ENCODE peak calls at places on chromosome 10, in nine cellular contexts. One of them, this sample, is unnamed.

GRCh38 chr10:100209303-100209702 is 20.1 kb downstream of the CHUK start:
- DNase-seq in ovary: no peak
- DNase-seq in A549: no peak
- DNase-seq in H1: no peak
- DNase-seq in SK-N-SH: no peak
- DNase-seq in tibial nerve: no peak
- DNase-seq in suprapubic skin: no peak
- DNase-seq in transverse colon: no peak
- DNase-seq in upper lobe of left lung: no peak
- DNase-seq in this sample: no peak

GRCh38 chr10:33237736-33238624 is 96.5 kb downstream of the NRP1 start:
- DNase-seq in ovary: no peak
- DNase-seq in A549: peak
- DNase-seq in H1: peak
- DNase-seq in SK-N-SH: no peak
- DNase-seq in tibial nerve: no peak
- DNase-seq in suprapubic skin: no peak
- DNase-seq in transverse colon: no peak
- DNase-seq in upper lobe of left lung: no peak
- DNase-seq in this sample: peak

GRCh38 chr10:114087655-114088054 is 44.0 kb downstream of the ADRB1 start:
- DNase-seq in ovary: no peak
- DNase-seq in A549: no peak
- DNase-seq in H1: no peak
- DNase-seq in SK-N-SH: no peak
- DNase-seq in tibial nerve: no peak
- DNase-seq in suprapubic skin: no peak
- DNase-seq in transverse colon: no peak
- DNase-seq in upper lobe of left lung: no peak
- DNase-seq in this sample: no peak

GRCh38 chr10:84256510-84257342 is 11.9 kb downstream of the RGR start:
- DNase-seq in ovary: no peak
- DNase-seq in A549: peak
- DNase-seq in H1: peak
- DNase-seq in SK-N-SH: no peak
- DNase-seq in tibial nerve: peak
- DNase-seq in suprapubic skin: no peak
- DNase-seq in transverse colon: peak
- DNase-seq in upper lobe of left lung: peak
- DNase-seq in this sample: no peak

GRCh38 chr10:80708185-80708584 is 170.5 kb downstream of the SH2D4B start:
- DNase-seq in ovary: no peak
- DNase-seq in A549: no peak
- DNase-seq in H1: no peak
- DNase-seq in SK-N-SH: no peak
- DNase-seq in tibial nerve: no peak
- DNase-seq in suprapubic skin: no peak
- DNase-seq in transverse colon: no peak
- DNase-seq in upper lobe of left lung: no peak
- DNase-seq in this sample: no peak

GRCh38 chr10:71300555-71301370 is 18.3 kb upstream of the SLC29A3 start:
- DNase-seq in ovary: no peak
- DNase-seq in A549: no peak
- DNase-seq in H1: no peak
- DNase-seq in SK-N-SH: no peak
- DNase-seq in tibial nerve: no peak
- DNase-seq in suprapubic skin: no peak
- DNase-seq in transverse colon: no peak
- DNase-seq in upper lobe of left lung: no peak
- DNase-seq in this sample: no peak

GRCh38 chr10:59271160-59271559 is 91.2 kb downstream of the FAM13C start:
- DNase-seq in ovary: no peak
- DNase-seq in A549: no peak
- DNase-seq in H1: no peak
- DNase-seq in SK-N-SH: peak
- DNase-seq in tibial nerve: no peak
- DNase-seq in suprapubic skin: no peak
- DNase-seq in transverse colon: no peak
- DNase-seq in upper lobe of left lung: no peak
- DNase-seq in this sample: no peak

GRCh38 chr10:32205666-32206065 is 141.3 kb downstream of the EPC1 start:
- DNase-seq in ovary: no peak
- DNase-seq in A549: no peak
- DNase-seq in H1: no peak
- DNase-seq in SK-N-SH: no peak
- DNase-seq in tibial nerve: no peak
- DNase-seq in suprapubic skin: no peak
- DNase-seq in transverse colon: no peak
- DNase-seq in upper lobe of left lung: no peak
- DNase-seq in this sample: no peak

GRCh38 chr10:52502237-52502636 is 188.2 kb downstream of the DKK1 start:
- DNase-seq in ovary: no peak
- DNase-seq in A549: no peak
- DNase-seq in H1: no peak
- DNase-seq in SK-N-SH: no peak
- DNase-seq in tibial nerve: no peak
- DNase-seq in suprapubic skin: no peak
- DNase-seq in transverse colon: no peak
- DNase-seq in upper lobe of left lung: no peak
- DNase-seq in this sample: no peak

GRCh38 chr10:75544381-75544780 is 113.0 kb downstream of the LRMDA start:
- DNase-seq in ovary: no peak
- DNase-seq in A549: no peak
- DNase-seq in H1: no peak
- DNase-seq in SK-N-SH: no peak
- DNase-seq in tibial nerve: no peak
- DNase-seq in suprapubic skin: no peak
- DNase-seq in transverse colon: no peak
- DNase-seq in upper lobe of left lung: no peak
- DNase-seq in this sample: no peak

GRCh38 chr10:21329995-21330627 is 195.4 kb downstream of the SKIDA1 start:
- DNase-seq in ovary: no peak
- DNase-seq in A549: peak
- DNase-seq in H1: no peak
- DNase-seq in SK-N-SH: no peak
- DNase-seq in tibial nerve: no peak
- DNase-seq in suprapubic skin: peak
- DNase-seq in transverse colon: no peak
- DNase-seq in upper lobe of left lung: no peak
- DNase-seq in this sample: no peak

DNA sequence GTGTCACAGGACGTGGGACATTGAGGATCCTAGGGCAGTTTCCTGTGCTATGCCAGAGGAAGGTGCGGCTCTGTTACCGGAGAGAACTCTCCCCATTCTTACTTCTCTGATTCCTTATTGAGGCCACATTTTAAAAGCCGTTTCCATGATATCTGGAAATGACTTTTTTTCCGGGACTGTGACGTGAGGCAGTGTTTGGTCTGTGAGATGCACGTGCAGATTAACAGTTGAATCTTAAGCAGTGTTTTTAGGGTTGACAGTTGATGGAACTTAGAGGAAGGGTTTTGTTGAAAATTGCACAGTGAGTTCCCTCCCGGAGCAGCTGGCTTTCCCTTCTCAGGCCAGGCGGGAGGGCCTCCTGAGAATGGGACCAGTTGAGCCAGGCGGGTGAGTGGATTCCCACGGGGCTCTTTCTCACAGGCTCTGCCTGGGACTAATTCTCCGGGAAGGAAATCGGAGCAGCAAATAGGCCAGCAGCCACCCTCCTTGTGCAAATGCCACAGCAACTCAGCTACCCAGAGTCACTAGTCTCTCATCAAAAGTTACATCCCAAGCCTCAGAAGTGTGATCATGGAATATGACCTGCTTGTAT is 125.3 kb downstream of the TACC2 start:
- DNase-seq in ovary: peak
- DNase-seq in A549: no peak
- DNase-seq in H1: no peak
- DNase-seq in SK-N-SH: no peak
- DNase-seq in tibial nerve: peak
- DNase-seq in suprapubic skin: no peak
- DNase-seq in transverse colon: peak
- DNase-seq in upper lobe of left lung: no peak
- DNase-seq in this sample: no peak
- H3K27ac ChIP-seq in ovary: peak
- H3K27ac ChIP-seq in A549: peak
- H3K27ac ChIP-seq in H1: no peak
- H3K27ac ChIP-seq in SK-N-SH: no peak
- H3K27ac ChIP-seq in tibial nerve: peak
- H3K27ac ChIP-seq in suprapubic skin: peak
- H3K27ac ChIP-seq in transverse colon: peak
- H3K27ac ChIP-seq in upper lobe of left lung: peak
- H3K27ac ChIP-seq in this sample: peak

GRCh38 chr10:29285624-29286051 is 3.2 kb upstream of the LYZL1 start:
- DNase-seq in ovary: no peak
- DNase-seq in A549: no peak
- DNase-seq in H1: no peak
- DNase-seq in SK-N-SH: no peak
- DNase-seq in tibial nerve: no peak
- DNase-seq in suprapubic skin: no peak
- DNase-seq in transverse colon: no peak
- DNase-seq in upper lobe of left lung: no peak
- DNase-seq in this sample: no peak
- TF ChIP-seq EP300 in ovary: no peak
- TF ChIP-seq EP300 in A549: no peak
- TF ChIP-seq EP300 in H1: no peak
- TF ChIP-seq EP300 in SK-N-SH: no peak
- TF ChIP-seq EP300 in tibial nerve: no peak
- TF ChIP-seq EP300 in suprapubic skin: no peak
- TF ChIP-seq EP300 in transverse colon: no peak
- TF ChIP-seq EP300 in upper lobe of left lung: no peak
- TF ChIP-seq EP300 in this sample: no peak

DNA sequence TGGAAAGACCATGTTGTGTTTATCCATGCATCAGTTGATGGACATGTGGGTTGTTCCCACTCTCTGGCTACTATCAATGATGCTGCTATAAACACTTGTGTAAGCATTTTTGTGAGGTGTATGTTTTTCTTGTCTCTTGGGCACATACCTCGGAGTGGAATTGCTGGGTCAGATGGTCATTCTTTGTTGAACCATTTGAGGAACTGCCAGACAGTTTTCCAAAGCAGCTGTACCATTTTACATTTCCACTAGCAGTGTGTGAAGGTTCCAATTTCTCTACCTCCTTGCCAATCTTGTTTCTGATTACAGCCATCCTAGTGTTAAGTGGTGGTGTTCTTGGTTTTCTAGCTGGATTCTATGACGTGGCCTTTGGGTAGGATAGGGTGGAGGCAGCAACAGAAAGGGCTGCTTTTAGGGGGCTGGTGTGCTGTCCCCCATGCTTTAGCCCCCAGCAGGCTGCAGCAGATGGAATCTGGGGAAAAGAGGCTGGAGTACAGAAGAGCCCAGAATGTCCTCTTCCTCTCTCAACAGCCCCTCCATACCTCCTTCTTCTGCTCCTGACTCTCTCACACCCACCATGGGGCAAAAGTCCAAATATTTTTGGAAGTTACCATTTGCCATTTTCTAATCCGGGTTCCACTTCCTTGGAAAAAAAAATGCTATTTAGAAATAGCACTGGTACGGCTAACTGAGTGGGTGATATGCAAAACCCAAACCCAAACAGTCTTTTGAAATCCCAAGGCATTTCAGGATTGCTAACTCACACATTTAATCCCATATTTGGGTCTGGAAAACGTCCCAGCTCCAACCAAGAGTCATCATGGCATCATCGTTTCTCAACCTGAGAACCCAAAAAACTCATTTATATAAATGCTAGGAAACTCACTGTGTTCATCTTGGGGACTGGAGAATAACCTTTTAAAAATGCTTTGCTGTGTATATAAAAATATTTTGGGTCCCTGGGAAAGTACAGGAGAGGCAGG is 352.6 kb downstream of the FRMD4A start:
- DNase-seq in ovary: no peak
- DNase-seq in A549: no peak
- DNase-seq in H1: no peak
- DNase-seq in SK-N-SH: no peak
- DNase-seq in tibial nerve: no peak
- DNase-seq in suprapubic skin: no peak
- DNase-seq in transverse colon: no peak
- DNase-seq in upper lobe of left lung: no peak
- DNase-seq in this sample: no peak
- H3K27ac ChIP-seq in ovary: no peak
- H3K27ac ChIP-seq in A549: no peak
- H3K27ac ChIP-seq in H1: no peak
- H3K27ac ChIP-seq in SK-N-SH: peak
- H3K27ac ChIP-seq in tibial nerve: peak
- H3K27ac ChIP-seq in suprapubic skin: no peak
- H3K27ac ChIP-seq in transverse colon: no peak
- H3K27ac ChIP-seq in upper lobe of left lung: no peak
- H3K27ac ChIP-seq in this sample: peak

GRCh38 chr10:64537112-64537511 is 1015.9 kb downstream of the REEP3 start:
- DNase-seq in ovary: no peak
- DNase-seq in A549: no peak
- DNase-seq in H1: no peak
- DNase-seq in SK-N-SH: no peak
- DNase-seq in tibial nerve: no peak
- DNase-seq in suprapubic skin: no peak
- DNase-seq in transverse colon: no peak
- DNase-seq in upper lobe of left lung: no peak
- DNase-seq in this sample: no peak

GRCh38 chr10:64535131-64535867 is 1014.1 kb downstream of the REEP3 start:
- DNase-seq in ovary: no peak
- DNase-seq in A549: no peak
- DNase-seq in H1: no peak
- DNase-seq in SK-N-SH: no peak
- DNase-seq in tibial nerve: no peak
- DNase-seq in suprapubic skin: no peak
- DNase-seq in transverse colon: no peak
- DNase-seq in upper lobe of left lung: no peak
- DNase-seq in this sample: no peak

GRCh38 chr10:64534616-64535015 is 1013.4 kb downstream of the REEP3 start:
- DNase-seq in ovary: no peak
- DNase-seq in A549: no peak
- DNase-seq in H1: no peak
- DNase-seq in SK-N-SH: no peak
- DNase-seq in tibial nerve: no peak
- DNase-seq in suprapubic skin: no peak
- DNase-seq in transverse colon: no peak
- DNase-seq in upper lobe of left lung: no peak
- DNase-seq in this sample: no peak

DNA sequence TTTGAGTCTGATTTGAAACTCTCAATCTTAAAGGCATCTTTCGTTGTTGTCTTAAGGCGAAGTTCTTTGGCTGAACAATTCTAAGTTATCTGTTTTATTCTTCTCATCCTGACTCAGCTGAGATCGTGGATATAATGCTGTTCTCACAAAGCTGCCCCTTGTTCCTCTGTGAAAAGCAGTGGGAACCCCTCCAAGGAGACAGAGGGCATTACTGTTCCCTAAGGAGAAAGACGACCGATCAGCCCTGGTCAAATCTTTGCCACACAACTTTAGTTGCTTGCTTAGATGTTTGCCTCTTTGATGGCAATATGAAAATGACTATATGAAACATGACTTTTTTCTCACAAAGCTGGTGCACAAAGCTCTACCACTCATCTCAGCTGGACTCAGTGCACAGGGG is 1016.7 kb downstream of the REEP3 start:
- DNase-seq in ovary: no peak
- DNase-seq in A549: no peak
- DNase-seq in H1: no peak
- DNase-seq in SK-N-SH: no peak
- DNase-seq in tibial nerve: no peak
- DNase-seq in suprapubic skin: no peak
- DNase-seq in transverse colon: no peak
- DNase-seq in upper lobe of left lung: no peak
- DNase-seq in this sample: no peak
- TF ChIP-seq EP300 in ovary: no peak
- TF ChIP-seq EP300 in A549: no peak
- TF ChIP-seq EP300 in H1: no peak
- TF ChIP-seq EP300 in SK-N-SH: no peak
- TF ChIP-seq EP300 in tibial nerve: no peak
- TF ChIP-seq EP300 in suprapubic skin: no peak
- TF ChIP-seq EP300 in transverse colon: no peak
- TF ChIP-seq EP300 in upper lobe of left lung: no peak
- TF ChIP-seq EP300 in this sample: no peak

GRCh38 chr10:95392250-95392584 is 101.4 kb upstream of the PDLIM1 start:
- DNase-seq in ovary: no peak
- DNase-seq in A549: no peak
- DNase-seq in H1: no peak
- DNase-seq in SK-N-SH: no peak
- DNase-seq in tibial nerve: no peak
- DNase-seq in suprapubic skin: no peak
- DNase-seq in transverse colon: no peak
- DNase-seq in upper lobe of left lung: no peak
- DNase-seq in this sample: no peak
- H3K27ac ChIP-seq in ovary: no peak
- H3K27ac ChIP-seq in A549: no peak
- H3K27ac ChIP-seq in H1: no peak
- H3K27ac ChIP-seq in SK-N-SH: no peak
- H3K27ac ChIP-seq in tibial nerve: peak
- H3K27ac ChIP-seq in suprapubic skin: no peak
- H3K27ac ChIP-seq in transverse colon: peak
- H3K27ac ChIP-seq in upper lobe of left lung: no peak
- H3K27ac ChIP-seq in this sample: peak